ENCODE peak calls at places on chromosomes 5 and 9, in nine cellular contexts. One of them, this sample, is unnamed.
A peak's percentile ranks its signal among the peaks of the same experiment; 100 is the strongest.

GRCh38 chr9:76116913-76117312 is 226.4 kb downstream of the PCSK5 start:
- DNase-seq in AG08396: no peak
- DNase-seq in LoVo: no peak
- DNase-seq in AG09319: no peak
- DNase-seq in activated T-cell treated with anti-CD3 and anti-CD28 coated beads, Interleukin-2, amount 50 U/mL, for 72 hours: peak; percentile 10
- DNase-seq in NCI-H345: no peak
- DNase-seq in effector memory CD8-positive, alpha-beta T cell: no peak
- DNase-seq in stimulated activated CD4-positive, alpha-beta T cell treated with anti-CD3 and anti-CD28 coated beads, Interleukin-4, amount 100 ng/mL, for 1 hour: no peak
- DNase-seq in WERI-Rb-1: no peak
- DNase-seq in this sample: no peak

GRCh38 chr5:144024601-144025000 is 145.9 kb downstream of the YIPF5 start:
- DNase-seq in AG08396: no peak
- DNase-seq in NCI-H345: no peak
- DNase-seq in effector memory CD8-positive, alpha-beta T cell: no peak
- DNase-seq in LoVo: no peak
- DNase-seq in AG09319: no peak
- DNase-seq in stimulated activated CD4-positive, alpha-beta T cell treated with anti-CD3 and anti-CD28 coated beads, Interleukin-4, amount 100 ng/mL, for 1 hour: no peak
- DNase-seq in activated T-cell treated with anti-CD3 and anti-CD28 coated beads, Interleukin-2, amount 50 U/mL, for 72 hours: no peak
- DNase-seq in WERI-Rb-1: no peak
- DNase-seq in this sample: no peak

GRCh38 chr9:126700296-126700695 is 86.6 kb downstream of the LMX1B start:
- DNase-seq in WERI-Rb-1: peak; percentile 8
- DNase-seq in AG09319: no peak
- DNase-seq in effector memory CD8-positive, alpha-beta T cell: no peak
- DNase-seq in stimulated activated CD4-positive, alpha-beta T cell treated with anti-CD3 and anti-CD28 coated beads, Interleukin-4, amount 100 ng/mL, for 1 hour: no peak
- DNase-seq in NCI-H345: no peak
- DNase-seq in LoVo: no peak
- DNase-seq in AG08396: no peak
- DNase-seq in activated T-cell treated with anti-CD3 and anti-CD28 coated beads, Interleukin-2, amount 50 U/mL, for 72 hours: no peak
- DNase-seq in this sample: no peak

GRCh38 chr5:171336486-171337206 is 27.6 kb downstream of the TLX3 start:
- DNase-seq in LoVo: peak; percentile 56
- DNase-seq in activated T-cell treated with anti-CD3 and anti-CD28 coated beads, Interleukin-2, amount 50 U/mL, for 72 hours: peak; percentile 35
- DNase-seq in effector memory CD8-positive, alpha-beta T cell: no peak
- DNase-seq in stimulated activated CD4-positive, alpha-beta T cell treated with anti-CD3 and anti-CD28 coated beads, Interleukin-4, amount 100 ng/mL, for 1 hour: no peak
- DNase-seq in NCI-H345: peak; percentile 61
- DNase-seq in AG08396: peak; percentile 46
- DNase-seq in WERI-Rb-1: peak; percentile 52
- DNase-seq in AG09319: peak; percentile 15
- DNase-seq in this sample: no peak

GRCh38 chr5:139212484-139212883 is 14.3 kb upstream of the SIL1 start:
- DNase-seq in LoVo: no peak
- DNase-seq in AG09319: no peak
- DNase-seq in WERI-Rb-1: no peak
- DNase-seq in effector memory CD8-positive, alpha-beta T cell: no peak
- DNase-seq in activated T-cell treated with anti-CD3 and anti-CD28 coated beads, Interleukin-2, amount 50 U/mL, for 72 hours: no peak
- DNase-seq in NCI-H345: no peak
- DNase-seq in AG08396: no peak
- DNase-seq in stimulated activated CD4-positive, alpha-beta T cell treated with anti-CD3 and anti-CD28 coated beads, Interleukin-4, amount 100 ng/mL, for 1 hour: no peak
- DNase-seq in this sample: no peak

GRCh38 chr5:61784337-61784736 is 452.3 kb downstream of the ZSWIM6 start:
- DNase-seq in AG09319: no peak
- DNase-seq in effector memory CD8-positive, alpha-beta T cell: no peak
- DNase-seq in WERI-Rb-1: no peak
- DNase-seq in NCI-H345: no peak
- DNase-seq in stimulated activated CD4-positive, alpha-beta T cell treated with anti-CD3 and anti-CD28 coated beads, Interleukin-4, amount 100 ng/mL, for 1 hour: no peak
- DNase-seq in activated T-cell treated with anti-CD3 and anti-CD28 coated beads, Interleukin-2, amount 50 U/mL, for 72 hours: no peak
- DNase-seq in LoVo: no peak
- DNase-seq in AG08396: no peak
- DNase-seq in this sample: no peak

GRCh38 chr5:127705120-127705892 is 2.1 kb downstream of the CCDC192 start:
- DNase-seq in effector memory CD8-positive, alpha-beta T cell: no peak
- DNase-seq in WERI-Rb-1: no peak
- DNase-seq in LoVo: peak; percentile 36
- DNase-seq in stimulated activated CD4-positive, alpha-beta T cell treated with anti-CD3 and anti-CD28 coated beads, Interleukin-4, amount 100 ng/mL, for 1 hour: no peak
- DNase-seq in AG08396: peak; percentile 22
- DNase-seq in NCI-H345: no peak
- DNase-seq in AG09319: peak; percentile 41
- DNase-seq in activated T-cell treated with anti-CD3 and anti-CD28 coated beads, Interleukin-2, amount 50 U/mL, for 72 hours: peak; percentile 11
- DNase-seq in this sample: peak; percentile 50

GRCh38 chr5:108858959-108859358 is 111.3 kb downstream of the FER start:
- DNase-seq in AG09319: no peak
- DNase-seq in WERI-Rb-1: no peak
- DNase-seq in activated T-cell treated with anti-CD3 and anti-CD28 coated beads, Interleukin-2, amount 50 U/mL, for 72 hours: no peak
- DNase-seq in NCI-H345: no peak
- DNase-seq in LoVo: no peak
- DNase-seq in effector memory CD8-positive, alpha-beta T cell: no peak
- DNase-seq in AG08396: peak; percentile 2
- DNase-seq in stimulated activated CD4-positive, alpha-beta T cell treated with anti-CD3 and anti-CD28 coated beads, Interleukin-4, amount 100 ng/mL, for 1 hour: no peak
- DNase-seq in this sample: no peak

GRCh38 chr5:155260798-155261197 is 247.2 kb downstream of the KIF4B start:
- DNase-seq in activated T-cell treated with anti-CD3 and anti-CD28 coated beads, Interleukin-2, amount 50 U/mL, for 72 hours: no peak
- DNase-seq in stimulated activated CD4-positive, alpha-beta T cell treated with anti-CD3 and anti-CD28 coated beads, Interleukin-4, amount 100 ng/mL, for 1 hour: no peak
- DNase-seq in AG09319: no peak
- DNase-seq in NCI-H345: peak; percentile 36
- DNase-seq in LoVo: no peak
- DNase-seq in AG08396: no peak
- DNase-seq in effector memory CD8-positive, alpha-beta T cell: no peak
- DNase-seq in WERI-Rb-1: peak; percentile 57
- DNase-seq in this sample: peak; percentile 57

GRCh38 chr9:112917027-112917986 is 26.6 kb upstream of the SLC46A2 start:
- DNase-seq in AG09319: no peak
- DNase-seq in WERI-Rb-1: no peak
- DNase-seq in stimulated activated CD4-positive, alpha-beta T cell treated with anti-CD3 and anti-CD28 coated beads, Interleukin-4, amount 100 ng/mL, for 1 hour: no peak
- DNase-seq in effector memory CD8-positive, alpha-beta T cell: no peak
- DNase-seq in activated T-cell treated with anti-CD3 and anti-CD28 coated beads, Interleukin-2, amount 50 U/mL, for 72 hours: no peak
- DNase-seq in AG08396: no peak
- DNase-seq in NCI-H345: no peak
- DNase-seq in LoVo: peak; percentile 63
- DNase-seq in this sample: no peak

GRCh38 chr9:5786370-5787127 is 46.4 kb downstream of the ERMP1 start:
- DNase-seq in LoVo: no peak
- DNase-seq in activated T-cell treated with anti-CD3 and anti-CD28 coated beads, Interleukin-2, amount 50 U/mL, for 72 hours: no peak
- DNase-seq in AG09319: no peak
- DNase-seq in effector memory CD8-positive, alpha-beta T cell: no peak
- DNase-seq in AG08396: peak; percentile 17
- DNase-seq in WERI-Rb-1: no peak
- DNase-seq in NCI-H345: no peak
- DNase-seq in stimulated activated CD4-positive, alpha-beta T cell treated with anti-CD3 and anti-CD28 coated beads, Interleukin-4, amount 100 ng/mL, for 1 hour: no peak
- DNase-seq in this sample: no peak

GRCh38 chr9:85897853-85898252 is 43.1 kb upstream of the NAA35 start:
- DNase-seq in LoVo: no peak
- DNase-seq in AG09319: no peak
- DNase-seq in WERI-Rb-1: no peak
- DNase-seq in effector memory CD8-positive, alpha-beta T cell: no peak
- DNase-seq in stimulated activated CD4-positive, alpha-beta T cell treated with anti-CD3 and anti-CD28 coated beads, Interleukin-4, amount 100 ng/mL, for 1 hour: no peak
- DNase-seq in activated T-cell treated with anti-CD3 and anti-CD28 coated beads, Interleukin-2, amount 50 U/mL, for 72 hours: no peak
- DNase-seq in NCI-H345: no peak
- DNase-seq in AG08396: no peak
- DNase-seq in this sample: no peak

GRCh38 chr5:175640108-175640507 is 17.8 kb upstream of the HRH2 start:
- DNase-seq in AG09319: no peak
- DNase-seq in WERI-Rb-1: no peak
- DNase-seq in effector memory CD8-positive, alpha-beta T cell: no peak
- DNase-seq in stimulated activated CD4-positive, alpha-beta T cell treated with anti-CD3 and anti-CD28 coated beads, Interleukin-4, amount 100 ng/mL, for 1 hour: no peak
- DNase-seq in activated T-cell treated with anti-CD3 and anti-CD28 coated beads, Interleukin-2, amount 50 U/mL, for 72 hours: no peak
- DNase-seq in AG08396: no peak
- DNase-seq in LoVo: no peak
- DNase-seq in NCI-H345: no peak
- DNase-seq in this sample: no peak

GRCh38 chr9:92952861-92953620 is 5.7 kb downstream of the FGD3 start:
- DNase-seq in AG08396: no peak
- DNase-seq in WERI-Rb-1: no peak
- DNase-seq in NCI-H345: peak; percentile 94
- DNase-seq in activated T-cell treated with anti-CD3 and anti-CD28 coated beads, Interleukin-2, amount 50 U/mL, for 72 hours: no peak
- DNase-seq in stimulated activated CD4-positive, alpha-beta T cell treated with anti-CD3 and anti-CD28 coated beads, Interleukin-4, amount 100 ng/mL, for 1 hour: no peak
- DNase-seq in LoVo: peak; percentile 24
- DNase-seq in effector memory CD8-positive, alpha-beta T cell: no peak
- DNase-seq in AG09319: no peak
- DNase-seq in this sample: peak; percentile 75

GRCh38 chr9:8610256-8610655 is 810.7 kb upstream of the DMAC1 start:
- DNase-seq in NCI-H345: no peak
- DNase-seq in LoVo: no peak
- DNase-seq in AG08396: no peak
- DNase-seq in stimulated activated CD4-positive, alpha-beta T cell treated with anti-CD3 and anti-CD28 coated beads, Interleukin-4, amount 100 ng/mL, for 1 hour: no peak
- DNase-seq in effector memory CD8-positive, alpha-beta T cell: no peak
- DNase-seq in WERI-Rb-1: no peak
- DNase-seq in activated T-cell treated with anti-CD3 and anti-CD28 coated beads, Interleukin-2, amount 50 U/mL, for 72 hours: no peak
- DNase-seq in AG09319: no peak
- DNase-seq in this sample: no peak

GRCh38 chr9:135290566-135290965 is 189.0 kb upstream of the PPP1R26 start:
- DNase-seq in NCI-H345: no peak
- DNase-seq in AG09319: no peak
- DNase-seq in AG08396: no peak
- DNase-seq in WERI-Rb-1: no peak
- DNase-seq in effector memory CD8-positive, alpha-beta T cell: no peak
- DNase-seq in activated T-cell treated with anti-CD3 and anti-CD28 coated beads, Interleukin-2, amount 50 U/mL, for 72 hours: no peak
- DNase-seq in stimulated activated CD4-positive, alpha-beta T cell treated with anti-CD3 and anti-CD28 coated beads, Interleukin-4, amount 100 ng/mL, for 1 hour: no peak
- DNase-seq in LoVo: no peak
- DNase-seq in this sample: no peak

GRCh38 chr5:2143646-2144386 is 261.1 kb upstream of the IRX4 start:
- DNase-seq in LoVo: no peak
- DNase-seq in WERI-Rb-1: peak; percentile 6
- DNase-seq in AG09319: no peak
- DNase-seq in stimulated activated CD4-positive, alpha-beta T cell treated with anti-CD3 and anti-CD28 coated beads, Interleukin-4, amount 100 ng/mL, for 1 hour: no peak
- DNase-seq in AG08396: no peak
- DNase-seq in activated T-cell treated with anti-CD3 and anti-CD28 coated beads, Interleukin-2, amount 50 U/mL, for 72 hours: no peak
- DNase-seq in NCI-H345: no peak
- DNase-seq in effector memory CD8-positive, alpha-beta T cell: no peak
- DNase-seq in this sample: no peak

GRCh38 chr5:172114875-172115422 is 73.1 kb downstream of the STK10 start:
- DNase-seq in LoVo: no peak
- DNase-seq in AG09319: no peak
- DNase-seq in activated T-cell treated with anti-CD3 and anti-CD28 coated beads, Interleukin-2, amount 50 U/mL, for 72 hours: peak; percentile 83
- DNase-seq in AG08396: no peak
- DNase-seq in stimulated activated CD4-positive, alpha-beta T cell treated with anti-CD3 and anti-CD28 coated beads, Interleukin-4, amount 100 ng/mL, for 1 hour: peak; percentile 76
- DNase-seq in NCI-H345: no peak
- DNase-seq in effector memory CD8-positive, alpha-beta T cell: peak; percentile 61
- DNase-seq in WERI-Rb-1: no peak
- DNase-seq in this sample: no peak

GRCh38 chr9:125495137-125496119 is 211.6 kb downstream of the MAPKAP1 start:
- DNase-seq in stimulated activated CD4-positive, alpha-beta T cell treated with anti-CD3 and anti-CD28 coated beads, Interleukin-4, amount 100 ng/mL, for 1 hour: no peak
- DNase-seq in effector memory CD8-positive, alpha-beta T cell: no peak
- DNase-seq in NCI-H345: no peak
- DNase-seq in WERI-Rb-1: no peak
- DNase-seq in LoVo: no peak
- DNase-seq in AG09319: no peak
- DNase-seq in activated T-cell treated with anti-CD3 and anti-CD28 coated beads, Interleukin-2, amount 50 U/mL, for 72 hours: no peak
- DNase-seq in AG08396: no peak
- DNase-seq in this sample: no peak

GRCh38 chr9:72952914-72953313 is at the start of gene ALDH1A1:
- DNase-seq in activated T-cell treated with anti-CD3 and anti-CD28 coated beads, Interleukin-2, amount 50 U/mL, for 72 hours: no peak
- DNase-seq in LoVo: peak; percentile 57
- DNase-seq in NCI-H345: no peak
- DNase-seq in WERI-Rb-1: no peak
- DNase-seq in stimulated activated CD4-positive, alpha-beta T cell treated with anti-CD3 and anti-CD28 coated beads, Interleukin-4, amount 100 ng/mL, for 1 hour: no peak
- DNase-seq in AG09319: no peak
- DNase-seq in effector memory CD8-positive, alpha-beta T cell: no peak
- DNase-seq in AG08396: no peak
- DNase-seq in this sample: peak; percentile 74

GRCh38 chr5:35672995-35673394 is 55.3 kb downstream of the SPEF2 start:
- DNase-seq in stimulated activated CD4-positive, alpha-beta T cell treated with anti-CD3 and anti-CD28 coated beads, Interleukin-4, amount 100 ng/mL, for 1 hour: peak; percentile 2
- DNase-seq in NCI-H345: no peak
- DNase-seq in activated T-cell treated with anti-CD3 and anti-CD28 coated beads, Interleukin-2, amount 50 U/mL, for 72 hours: peak; percentile 35
- DNase-seq in effector memory CD8-positive, alpha-beta T cell: no peak
- DNase-seq in AG09319: no peak
- DNase-seq in AG08396: peak; percentile 2
- DNase-seq in LoVo: no peak
- DNase-seq in WERI-Rb-1: no peak
- DNase-seq in this sample: no peak

GRCh38 chr9:36437790-36438189 is 37.7 kb upstream of the RNF38 start:
- DNase-seq in stimulated activated CD4-positive, alpha-beta T cell treated with anti-CD3 and anti-CD28 coated beads, Interleukin-4, amount 100 ng/mL, for 1 hour: no peak
- DNase-seq in activated T-cell treated with anti-CD3 and anti-CD28 coated beads, Interleukin-2, amount 50 U/mL, for 72 hours: no peak
- DNase-seq in WERI-Rb-1: no peak
- DNase-seq in effector memory CD8-positive, alpha-beta T cell: no peak
- DNase-seq in LoVo: no peak
- DNase-seq in AG08396: no peak
- DNase-seq in AG09319: no peak
- DNase-seq in NCI-H345: no peak
- DNase-seq in this sample: no peak

GRCh38 chr5:102796014-102796413 is 40.9 kb downstream of the PAM start:
- DNase-seq in AG08396: no peak
- DNase-seq in AG09319: no peak
- DNase-seq in LoVo: no peak
- DNase-seq in NCI-H345: peak; percentile 69
- DNase-seq in effector memory CD8-positive, alpha-beta T cell: no peak
- DNase-seq in stimulated activated CD4-positive, alpha-beta T cell treated with anti-CD3 and anti-CD28 coated beads, Interleukin-4, amount 100 ng/mL, for 1 hour: no peak
- DNase-seq in activated T-cell treated with anti-CD3 and anti-CD28 coated beads, Interleukin-2, amount 50 U/mL, for 72 hours: no peak
- DNase-seq in WERI-Rb-1: no peak
- DNase-seq in this sample: peak; percentile 90

GRCh38 chr5:42994285-42995151 is 45.6 kb downstream of the ANXA2R start:
- DNase-seq in effector memory CD8-positive, alpha-beta T cell: peak; percentile 91
- DNase-seq in activated T-cell treated with anti-CD3 and anti-CD28 coated beads, Interleukin-2, amount 50 U/mL, for 72 hours: peak; percentile 90
- DNase-seq in AG08396: peak; percentile 55
- DNase-seq in LoVo: peak; percentile 78
- DNase-seq in NCI-H345: no peak
- DNase-seq in WERI-Rb-1: peak; percentile 61
- DNase-seq in stimulated activated CD4-positive, alpha-beta T cell treated with anti-CD3 and anti-CD28 coated beads, Interleukin-4, amount 100 ng/mL, for 1 hour: peak; percentile 84
- DNase-seq in AG09319: no peak
- DNase-seq in this sample: no peak

GRCh38 chr9:77016111-77016525 is 3.3 kb upstream of the FOXB2 start:
- DNase-seq in AG08396: no peak
- DNase-seq in stimulated activated CD4-positive, alpha-beta T cell treated with anti-CD3 and anti-CD28 coated beads, Interleukin-4, amount 100 ng/mL, for 1 hour: no peak
- DNase-seq in activated T-cell treated with anti-CD3 and anti-CD28 coated beads, Interleukin-2, amount 50 U/mL, for 72 hours: no peak
- DNase-seq in effector memory CD8-positive, alpha-beta T cell: no peak
- DNase-seq in NCI-H345: no peak
- DNase-seq in LoVo: no peak
- DNase-seq in WERI-Rb-1: no peak
- DNase-seq in AG09319: no peak
- DNase-seq in this sample: no peak

GRCh38 chr9:110050925-110051355 is 157.0 kb downstream of the C9orf152 start:
- DNase-seq in stimulated activated CD4-positive, alpha-beta T cell treated with anti-CD3 and anti-CD28 coated beads, Interleukin-4, amount 100 ng/mL, for 1 hour: no peak
- DNase-seq in AG09319: peak; percentile 79
- DNase-seq in NCI-H345: no peak
- DNase-seq in LoVo: peak; percentile 48
- DNase-seq in AG08396: peak; percentile 73
- DNase-seq in activated T-cell treated with anti-CD3 and anti-CD28 coated beads, Interleukin-2, amount 50 U/mL, for 72 hours: peak; percentile 36
- DNase-seq in effector memory CD8-positive, alpha-beta T cell: no peak
- DNase-seq in WERI-Rb-1: no peak
- DNase-seq in this sample: no peak

GRCh38 chr5:930853-931252 is 38.2 kb downstream of the TRIP13 start:
- DNase-seq in WERI-Rb-1: no peak
- DNase-seq in AG09319: no peak
- DNase-seq in effector memory CD8-positive, alpha-beta T cell: no peak
- DNase-seq in activated T-cell treated with anti-CD3 and anti-CD28 coated beads, Interleukin-2, amount 50 U/mL, for 72 hours: no peak
- DNase-seq in AG08396: no peak
- DNase-seq in LoVo: peak; percentile 39
- DNase-seq in stimulated activated CD4-positive, alpha-beta T cell treated with anti-CD3 and anti-CD28 coated beads, Interleukin-4, amount 100 ng/mL, for 1 hour: no peak
- DNase-seq in NCI-H345: no peak
- DNase-seq in this sample: no peak

This sample was measured in NCI-H146.